ENCODE peak calls at places on chromosomes 4 and X, in nine cellular contexts. S, D, R, X, Q, G, B, C and M are unnamed samples.
A peak's percentile ranks its signal among the peaks of the same experiment; 100 is the strongest.

GRCh38 chr4:122617597-122618593 is 3.0 kb downstream of the IL21 start:
- DNase-seq in S (no peak), D (peak; percentile 28), R (no peak), X (no peak), Q (no peak), G (no peak), B (no peak), C (no peak), M (no peak)

GRCh38 chr4:98602270-98602669 is 56.1 kb downstream of the TSPAN5 start:
- DNase-seq in S (peak; percentile 11), D (no peak), R (no peak), X (no peak), Q (no peak), G (no peak), B (no peak), C (no peak), M (no peak)

GRCh38 chr4:17613761-17614415 is 553 bp upstream of the MED28 start:
- DNase-seq in S (peak; percentile 1), D (peak; percentile 63), R (no peak), X (peak; percentile 33), Q (peak; percentile 13), G (peak; percentile 58), B (no peak), C (peak; percentile 31), M (no peak)

GRCh38 chr4:176150283-176150682 is 45.1 kb downstream of the SPATA4 start:
- DNase-seq in S (no peak), D (peak; percentile 8), R (no peak), X (no peak), Q (no peak), G (peak; percentile 12), B (no peak), C (no peak), M (no peak)

GRCh38 chr4:88447339-88447738 is 9.6 kb upstream of the HERC5 start:
- DNase-seq in S (no peak), D (no peak), R (no peak), X (no peak), Q (no peak), G (no peak), B (no peak), C (no peak), M (no peak)

GRCh38 chr4:82599336-82599735 is 37.5 kb upstream of the TMEM150C start:
- DNase-seq in S (no peak), D (peak; percentile 18), R (no peak), X (no peak), Q (no peak), G (no peak), B (no peak), C (no peak), M (no peak)

GRCh38 chr4:80213117-80213815 is 16.0 kb downstream of the PRDM8 start:
- DNase-seq in S (no peak), D (no peak), R (no peak), X (no peak), Q (no peak), G (no peak), B (no peak), C (no peak), M (no peak)

GRCh38 chr4:184167576-184167975 is 50.1 kb downstream of the ENPP6 start:
- DNase-seq in S (no peak), D (no peak), R (no peak), X (no peak), Q (no peak), G (no peak), B (no peak), C (no peak), M (no peak)

GRCh38 chr4:107740950-107741701 is 21.1 kb upstream of the PAPSS1 start:
- DNase-seq in S (no peak), D (no peak), R (no peak), X (peak; percentile 65), Q (no peak), G (peak; percentile 56), B (no peak), C (no peak), M (peak; percentile 64)

GRCh38 chrX:39307488-39307887 is 506.2 kb downstream of the MID1IP1 start:
- DNase-seq in S (no peak), D (no peak), R (no peak), X (no peak), Q (no peak), G (no peak), B (no peak), C (no peak), M (no peak)

GRCh38 chr4:57131849-57132745 is 21.9 kb upstream of the IGFBP7 start:
- DNase-seq in S (no peak), D (peak; percentile 2), R (no peak), X (no peak), Q (no peak), G (no peak), B (no peak), C (no peak), M (no peak)

GRCh38 chr4:5858020-5858769 is 34.7 kb downstream of the CRMP1 start:
- DNase-seq in S (no peak), D (no peak), R (no peak), X (no peak), Q (no peak), G (no peak), B (no peak), C (no peak), M (no peak)

GRCh38 chr4:175435437-175435836 is 376.6 kb downstream of the GPM6A start:
- DNase-seq in S (no peak), D (no peak), R (no peak), X (no peak), Q (no peak), G (no peak), B (no peak), C (no peak), M (no peak)

GRCh38 chr4:186792994-186793393 is 69.3 kb upstream of the FAT1 start:
- DNase-seq in S (no peak), D (no peak), R (no peak), X (no peak), Q (no peak), G (peak; percentile 55), B (no peak), C (no peak), M (no peak)

GRCh38 chrX:111779582-111779981 is 96.4 kb upstream of the TRPC5OS start:
- DNase-seq in S (no peak), D (no peak), R (no peak), X (no peak), Q (no peak), G (no peak), B (no peak), C (no peak), M (no peak)

GRCh38 chr4:100184787-100185186 is 5.5 kb downstream of the DDIT4L start:
- DNase-seq in S (no peak), D (no peak), R (no peak), X (no peak), Q (no peak), G (no peak), B (no peak), C (no peak), M (no peak)

GRCh38 chr4:145609494-145610427 is 9.4 kb upstream of the MMAA start:
- DNase-seq in S (peak; percentile 65), D (peak; percentile 42), R (no peak), X (peak; percentile 30), Q (peak; percentile 65), G (peak; percentile 64), B (peak; percentile 43), C (peak; percentile 35), M (peak; percentile 56)

GRCh38 chr4:8585186-8585585 is 5.0 kb downstream of the GPR78 start:
- DNase-seq in S (no peak), D (peak; percentile 17), R (no peak), X (no peak), Q (no peak), G (no peak), B (no peak), C (no peak), M (no peak)

GRCh38 chrX:48961585-48962091 is 4.2 kb upstream of the OTUD5 start:
- DNase-seq in S (no peak), D (no peak), R (no peak), X (peak; percentile 49), Q (no peak), G (no peak), B (no peak), C (peak; percentile 38), M (peak; percentile 42)

GRCh38 chr4:38382492-38382891 is 281.5 kb upstream of the KLF3 start:
- DNase-seq in S (no peak), D (no peak), R (no peak), X (no peak), Q (no peak), G (no peak), B (no peak), C (no peak), M (no peak)

GRCh38 chr4:96305030-96305429 is 465.1 kb downstream of the PDHA2 start:
- DNase-seq in S (no peak), D (no peak), R (no peak), X (no peak), Q (no peak), G (no peak), B (no peak), C (no peak), M (no peak)

GRCh38 chr4:88989990-88990389 is 67.0 kb downstream of the FAM13A start:
- DNase-seq in S (no peak), D (no peak), R (no peak), X (no peak), Q (no peak), G (no peak), B (no peak), C (no peak), M (no peak)